ENCODE peak calls at places on chromosomes 3 and 15, in nine cellular contexts. T, E, R, S, X, L, U, A and J are unnamed samples.
A peak's percentile ranks its signal among the peaks of the same experiment; 100 is the strongest.

GRCh38 chr3:152620395-152620794 is 214.5 kb upstream of the P2RY1 start:
- DNase-seq in T (no peak), E (no peak), R (no peak), S (no peak), X (no peak), L (no peak), U (no peak), A (no peak), J (no peak)

GRCh38 chr3:181329024-181329423 is 339.5 kb upstream of the DNAJC19 start:
- DNase-seq in T (no peak), E (no peak), R (no peak), S (no peak), X (no peak), L (no peak), U (no peak), A (no peak), J (no peak)

GRCh38 chr3:188137062-188137461 is 16.9 kb upstream of the LPP start:
- DNase-seq in T (no peak), E (no peak), R (no peak), S (no peak), X (no peak), L (no peak), U (no peak), A (no peak), J (no peak)

GRCh38 chr3:123719785-123720531 is 135.1 kb upstream of the HACD2 start:
- DNase-seq in T (no peak), E (no peak), R (peak; percentile 43), S (no peak), X (no peak), L (no peak), U (no peak), A (no peak), J (no peak)

GRCh38 chr15:63203451-63204090 is 14.2 kb downstream of the RAB8B start:
- DNase-seq in T (peak; percentile 56), E (no peak), R (peak; percentile 34), S (no peak), X (no peak), L (peak; percentile 44), U (no peak), A (no peak), J (no peak)

GRCh38 chr3:112579697-112580096 is 17.9 kb downstream of the SLC35A5 start:
- DNase-seq in T (peak; percentile 51), E (peak; percentile 57), R (no peak), S (no peak), X (peak; percentile 4), L (no peak), U (no peak), A (no peak), J (no peak)

GRCh38 chr3:114519415-114519814 is 225.6 kb downstream of the TIGIT start:
- DNase-seq in T (peak; percentile 61), E (no peak), R (peak; percentile 65), S (peak; percentile 51), X (peak; percentile 84), L (no peak), U (peak; percentile 95), A (no peak), J (peak; percentile 35)

GRCh38 chr3:26621891-26622633 is 510 bp upstream of the LRRC3B start:
- DNase-seq in T (no peak), E (no peak), R (no peak), S (no peak), X (no peak), L (no peak), U (no peak), A (no peak), J (no peak)

GRCh38 chr3:47949979-47950378 is 66.2 kb downstream of the MAP4 start:
- DNase-seq in T (no peak), E (no peak), R (no peak), S (no peak), X (no peak), L (no peak), U (no peak), A (no peak), J (no peak)

GRCh38 chr3:53288214-53288613 is 32.4 kb upstream of the TKT start:
- DNase-seq in T (no peak), E (no peak), R (no peak), S (no peak), X (no peak), L (no peak), U (no peak), A (no peak), J (no peak)

GRCh38 chr3:196528639-196529233 is 13.6 kb upstream of the SMCO1 start:
- DNase-seq in T (peak; percentile 62), E (no peak), R (peak; percentile 57), S (peak; percentile 86), X (peak; percentile 64), L (peak; percentile 75), U (peak; percentile 76), A (peak; percentile 86), J (peak; percentile 56)

GRCh38 chr15:66768984-66769383 is 66.9 kb downstream of the SMAD6 start:
- DNase-seq in T (no peak), E (no peak), R (no peak), S (no peak), X (no peak), L (no peak), U (no peak), A (no peak), J (no peak)

GRCh38 chr15:90535254-90535653 is 5.5 kb downstream of the CRTC3 start:
- DNase-seq in T (no peak), E (no peak), R (no peak), S (no peak), X (no peak), L (no peak), U (no peak), A (no peak), J (no peak)
- TF ChIP-seq CTCF in T (no peak), E (no peak), R (no peak), S (no peak), X (no peak), L (no peak), U (no peak), A (no peak), J (no peak)

DNA sequence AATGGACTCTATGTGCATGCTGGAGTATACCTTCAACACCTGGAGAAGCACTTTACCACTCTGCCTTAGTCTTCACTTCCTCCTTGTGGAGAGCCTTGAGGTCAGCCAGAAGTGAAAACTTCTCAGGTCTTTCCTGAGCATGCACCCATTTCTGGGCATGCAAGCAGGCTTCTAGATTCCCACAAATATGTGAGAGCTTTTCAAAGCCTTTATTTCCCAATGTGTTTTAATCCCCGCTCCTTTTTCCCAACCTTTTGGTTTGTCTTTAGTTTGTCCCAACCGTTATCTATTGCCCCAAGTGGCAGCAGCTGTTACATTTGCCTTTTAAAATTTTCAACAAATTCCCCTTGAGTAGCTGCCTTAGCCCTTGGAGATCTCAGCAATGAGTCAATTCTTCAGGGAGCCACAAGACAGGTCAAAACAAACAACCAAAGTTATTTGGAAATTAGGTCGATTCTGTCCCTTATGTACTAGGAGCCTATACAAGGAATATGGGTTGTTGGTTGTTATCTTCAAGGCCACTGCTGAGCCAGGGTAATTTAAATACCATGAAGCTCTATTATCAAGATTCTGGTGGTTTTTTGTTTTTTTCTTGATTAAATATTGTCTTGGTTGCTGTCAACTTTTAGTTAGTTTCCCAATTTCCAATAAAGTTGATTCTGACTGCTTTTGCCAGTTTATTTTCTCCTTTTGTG is 44.4 kb downstream of the LSM3 start:
- DNase-seq in T (peak; percentile 59), E (no peak), R (peak; percentile 32), S (no peak), X (peak; percentile 65), L (no peak), U (peak; percentile 41), A (no peak), J (no peak)
- TF ChIP-seq CTCF in T (peak; percentile 11), E (peak; percentile 3), R (no peak), S (no peak), X (no peak), L (no peak), U (peak; percentile 16), A (no peak), J (no peak)

DNA sequence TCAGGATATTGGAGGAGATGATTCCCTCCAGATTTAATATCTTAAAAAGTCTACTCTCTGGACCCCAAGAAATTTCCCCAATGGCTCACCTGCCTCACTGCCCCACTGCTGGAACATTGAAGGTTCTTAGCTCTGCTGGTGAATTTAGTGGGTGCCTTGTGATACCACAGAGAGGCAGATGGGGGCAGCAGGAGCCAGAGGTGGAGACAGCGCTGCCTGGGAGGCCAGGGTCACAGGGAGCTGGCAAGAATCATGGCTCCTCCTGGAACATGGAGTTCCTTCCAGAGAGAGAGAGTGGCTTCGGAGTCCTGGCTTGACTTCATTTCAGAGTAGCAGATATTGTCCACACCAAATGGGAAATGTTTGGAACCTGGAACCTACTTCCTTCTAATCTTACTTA is 263.5 kb upstream of the CFAP20DC start:
- DNase-seq in T (peak; percentile 62), E (no peak), R (peak; percentile 68), S (peak; percentile 72), X (peak; percentile 40), L (peak; percentile 35), U (peak; percentile 56), A (no peak), J (peak; percentile 70)
- TF ChIP-seq CTCF in T (peak; percentile 71), E (peak; percentile 68), R (peak; percentile 71), S (peak; percentile 72), X (peak; percentile 56), L (peak; percentile 67), U (peak; percentile 54), A (peak; percentile 49), J (peak; percentile 86)

GRCh38 chr3:15427981-15428380 is 583 bp downstream of the EAF1 start:
- DNase-seq in T (no peak), E (no peak), R (no peak), S (no peak), X (no peak), L (peak; percentile 19), U (peak; percentile 18), A (no peak), J (no peak)

GRCh38 chr3:15428539-15428938 is 1.1 kb downstream of the EAF1 start:
- DNase-seq in T (peak; percentile 81), E (peak; percentile 41), R (peak; percentile 95), S (no peak), X (no peak), L (no peak), U (peak; percentile 56), A (no peak), J (peak; percentile 38)

GRCh38 chr3:15426579-15427118 is 695 bp downstream of the METTL6 start:
- DNase-seq in T (no peak), E (no peak), R (no peak), S (no peak), X (no peak), L (no peak), U (no peak), A (no peak), J (no peak)

GRCh38 chr3:15429080-15429479 is 1.7 kb downstream of the EAF1 start:
- DNase-seq in T (no peak), E (no peak), R (no peak), S (no peak), X (no peak), L (no peak), U (no peak), A (no peak), J (no peak)

DNA sequence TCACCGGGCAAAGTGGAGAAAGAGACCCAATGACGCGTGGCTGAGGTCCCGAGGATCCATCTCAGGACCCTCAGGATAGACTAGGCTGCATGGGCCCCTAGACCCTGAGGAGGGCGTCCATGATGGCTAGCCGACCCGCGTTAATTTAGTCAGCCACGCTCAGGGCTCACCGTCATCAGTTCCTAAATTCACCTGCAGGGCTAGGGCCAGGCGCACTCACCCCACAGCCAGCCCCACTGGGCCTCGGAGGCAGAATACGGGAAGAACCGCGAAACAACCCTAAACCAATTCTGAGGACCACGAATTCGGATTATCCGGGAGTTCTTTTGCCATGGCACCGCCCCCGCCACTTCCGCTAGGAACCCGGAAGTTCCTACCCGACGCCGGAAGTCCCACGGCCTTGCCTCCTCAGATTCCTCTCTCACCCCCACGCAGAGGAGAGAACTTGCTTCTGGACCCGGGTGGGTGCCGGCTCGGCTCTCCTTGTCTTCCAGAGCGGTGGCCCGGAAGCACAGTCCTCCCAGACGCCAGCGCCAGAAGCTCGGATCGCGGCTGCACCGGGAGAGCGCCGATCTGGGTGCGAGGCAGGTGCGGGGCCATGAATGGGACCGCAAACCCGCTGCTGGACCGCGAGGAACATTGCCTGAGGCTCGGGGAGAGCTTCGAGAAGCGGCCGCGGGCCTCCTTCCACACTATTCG is at the start of the genes EAF1 and METTL6:
- DNase-seq in T (peak; percentile 74), E (no peak), R (peak; percentile 80), S (peak; percentile 79), X (peak; percentile 80), L (peak; percentile 88), U (peak; percentile 83), A (peak; percentile 93), J (peak; percentile 76)
- TF ChIP-seq CTCF in T (peak; percentile 9), E (peak; percentile 32), R (peak; percentile 34), S (peak; percentile 46), X (peak; percentile 15), L (peak; percentile 30), U (no peak), A (peak; percentile 12), J (no peak)